ENCODE peak calls at places on chromosomes 11 and 22, in five cellular contexts. L is A549, Y is K562, J is HepG2, P is GM12878. N is an unnamed sample.

GRCh38 chr11:93921695-93922468 is 71.5 kb upstream of the VSTM5 start:
- DNase-seq in J (peak), Y (peak), L (peak), P (peak), N (peak)

GRCh38 chr22:27625769-27626674 is 175.5 kb downstream of the MN1 start:
- DNase-seq in L (no peak), Y (no peak), P (no peak), J (no peak), N (no peak)

GRCh38 chr11:16280256-16280682 is 76.1 kb downstream of the SOX6 start:
- DNase-seq in P (no peak), J (no peak), Y (peak), L (no peak), N (no peak)

GRCh38 chr11:78040691-78041379 is 17.8 kb upstream of the KCTD14 start:
- DNase-seq in J (no peak), L (no peak), Y (peak), P (no peak), N (peak)

GRCh38 chr11:67504023-67504949 is 877 bp downstream of the PITPNM1 start:
- DNase-seq in Y (peak), L (peak), P (no peak), J (no peak), N (peak)

GRCh38 chr11:61732705-61733104 is 19.7 kb upstream of the MYRF start:
- DNase-seq in Y (no peak), L (no peak), P (no peak), J (no peak), N (no peak)

GRCh38 chr22:46473021-46473779 is 64.2 kb downstream of the CELSR1 start:
- DNase-seq in J (no peak), Y (no peak), P (no peak), L (no peak), N (no peak)

GRCh38 chr22:50184541-50185383 is 951 bp upstream of the TRABD start:
- DNase-seq in P (no peak), J (no peak), Y (no peak), L (no peak), N (peak)

GRCh38 chr11:123690490-123690889 is 36.1 kb upstream of the SCN3B start:
- DNase-seq in L (peak), Y (no peak), J (no peak), P (no peak), N (no peak)

GRCh38 chr11:19698493-19699292 is 13.9 kb upstream of the NAV2 start:
- DNase-seq in P (no peak), L (no peak), Y (no peak), J (no peak), N (no peak)

GRCh38 chr11:38302564-38302963 is 1704.5 kb upstream of the RAG2 start:
- DNase-seq in Y (no peak), P (no peak), L (no peak), J (no peak), N (no peak)

GRCh38 chr11:66172146-66172545 is 96.3 kb upstream of the RAB1B start:
- DNase-seq in L (no peak), J (no peak), P (no peak), Y (no peak), N (no peak)

GRCh38 chr11:81497202-81497804 is 1236.4 kb downstream of the FAM181B start:
- DNase-seq in L (peak), P (no peak), Y (peak), J (peak), N (peak)

GRCh38 chr11:114296979-114297372 is 777 bp downstream of the NNMT start:
- DNase-seq in Y (no peak), J (no peak), P (no peak), L (no peak), N (no peak)

GRCh38 chr11:10916674-10917073 is 58.8 kb upstream of the ZBED5 start:
- DNase-seq in J (no peak), Y (no peak), P (no peak), L (no peak), N (no peak)

GRCh38 chr11:127042445-127042844 is 41.9 kb upstream of the KIRREL3 start:
- DNase-seq in J (no peak), Y (no peak), L (no peak), P (no peak), N (no peak)

GRCh38 chr11:119793335-119793984 is 64.5 kb upstream of the NECTIN1 start:
- DNase-seq in P (no peak), Y (no peak), J (no peak), L (no peak), N (no peak)

GRCh38 chr11:13105237-13105844 is 96.2 kb downstream of the RASSF10 start:
- DNase-seq in L (no peak), J (no peak), Y (peak), P (no peak), N (no peak)

GRCh38 chr22:44031111-44031963 is 7.2 kb downstream of the PARVB start:
- DNase-seq in Y (no peak), L (no peak), J (no peak), P (no peak), N (no peak)

GRCh38 chr22:44702479-44703219 is 645 bp downstream of the PRR5 start:
- DNase-seq in J (no peak), P (no peak), Y (no peak), L (no peak), N (peak)

GRCh38 chr22:38081636-38081940 is 2.4 kb downstream of the SLC16A8 start:
- DNase-seq in Y (no peak), J (no peak), L (no peak), P (no peak), N (no peak)

GRCh38 chr11:134741453-134742227 is 329.6 kb upstream of the B3GAT1 start:
- DNase-seq in L (no peak), Y (no peak), J (peak), P (no peak), N (no peak)

GRCh38 chr11:128346808-128347207 is 240.6 kb downstream of the ETS1 start:
- DNase-seq in P (no peak), J (no peak), L (no peak), Y (no peak), N (no peak)

GRCh38 chr22:30481711-30482110 is 9.9 kb upstream of the SEC14L3 start:
- DNase-seq in L (no peak), Y (no peak), J (no peak), P (no peak), N (no peak)

GRCh38 chr11:12195773-12196172 is 85.4 kb downstream of the MICAL2 start:
- DNase-seq in L (no peak), J (no peak), Y (peak), P (no peak), N (no peak)

GRCh38 chr11:133947298-133947905 is 9.4 kb downstream of the IGSF9B start:
- DNase-seq in J (peak), Y (peak), L (peak), P (no peak), N (peak)

GRCh38 chr11:13776134-13776815 is 107.8 kb downstream of the FAR1 start:
- DNase-seq in L (no peak), Y (no peak), J (no peak), P (no peak), N (peak)

GRCh38 chr22:41565403-41566054 is 4.7 kb downstream of the CSDC2 start:
- DNase-seq in Y (peak), L (peak), P (no peak), J (peak), N (no peak)

GRCh38 chr22:34688825-34689224 is 377.1 kb upstream of the ISX start:
- DNase-seq in J (no peak), P (no peak), L (no peak), Y (no peak), N (peak)

DNA sequence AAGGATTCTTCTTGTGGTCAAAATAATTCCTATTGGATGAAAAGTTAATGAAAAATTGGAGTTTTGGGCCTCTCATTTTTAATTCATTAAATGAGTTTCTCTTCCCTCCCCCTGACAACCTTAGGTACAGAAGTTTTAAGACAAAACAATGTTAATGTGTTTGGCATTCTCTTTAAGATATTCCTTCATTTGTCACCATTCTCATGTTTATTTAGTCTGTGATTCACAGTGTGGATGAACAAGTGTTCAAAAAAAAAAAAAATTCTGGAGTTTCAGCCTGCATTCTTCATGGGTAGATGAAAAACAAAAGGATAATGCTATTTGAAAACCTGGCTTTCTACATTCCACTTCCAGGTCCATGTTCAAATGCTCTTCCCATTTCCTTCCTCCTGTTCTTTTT is 172.6 kb upstream of the LUZP2 start:
- DNase-seq in J (no peak), P (no peak), L (no peak), Y (no peak), N (peak)
- TF ChIP-seq JUNB in J (no peak), P (no peak), L (no peak), Y (no peak), N (no peak)

DNA sequence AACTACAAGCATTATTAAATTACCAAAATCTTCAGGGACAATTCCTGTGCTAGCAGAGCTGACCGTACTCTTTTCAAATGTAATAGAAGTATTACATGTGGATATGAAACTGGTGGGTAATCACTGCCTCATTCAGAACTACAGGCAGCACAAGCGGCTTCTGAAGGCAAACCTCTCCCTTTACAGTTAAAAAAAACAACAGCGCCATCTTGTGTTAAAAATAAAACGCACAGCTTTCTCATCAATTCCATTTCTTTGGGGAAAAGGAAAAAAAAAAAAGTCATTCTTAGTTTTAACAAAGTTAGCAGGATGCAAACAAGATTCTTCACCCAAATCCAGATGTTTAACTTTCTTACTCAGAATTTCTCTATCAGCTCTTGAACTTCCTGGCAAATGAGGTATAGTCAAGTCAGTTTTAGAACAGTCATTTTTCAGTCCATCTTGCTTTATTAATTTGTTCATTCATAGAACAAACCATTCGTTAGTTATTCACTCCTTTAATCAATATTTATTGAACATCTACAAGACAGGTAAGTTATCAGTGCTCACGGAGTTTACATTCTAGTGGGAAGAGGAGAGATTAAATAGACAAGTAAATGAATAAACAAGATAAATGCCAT is 331.8 kb upstream of the MPPED2 start:
- DNase-seq in Y (peak), P (no peak), L (peak), J (peak), N (peak)
- TF ChIP-seq JUNB in Y (no peak), P (no peak), L (no peak), J (no peak), N (no peak)

DNA sequence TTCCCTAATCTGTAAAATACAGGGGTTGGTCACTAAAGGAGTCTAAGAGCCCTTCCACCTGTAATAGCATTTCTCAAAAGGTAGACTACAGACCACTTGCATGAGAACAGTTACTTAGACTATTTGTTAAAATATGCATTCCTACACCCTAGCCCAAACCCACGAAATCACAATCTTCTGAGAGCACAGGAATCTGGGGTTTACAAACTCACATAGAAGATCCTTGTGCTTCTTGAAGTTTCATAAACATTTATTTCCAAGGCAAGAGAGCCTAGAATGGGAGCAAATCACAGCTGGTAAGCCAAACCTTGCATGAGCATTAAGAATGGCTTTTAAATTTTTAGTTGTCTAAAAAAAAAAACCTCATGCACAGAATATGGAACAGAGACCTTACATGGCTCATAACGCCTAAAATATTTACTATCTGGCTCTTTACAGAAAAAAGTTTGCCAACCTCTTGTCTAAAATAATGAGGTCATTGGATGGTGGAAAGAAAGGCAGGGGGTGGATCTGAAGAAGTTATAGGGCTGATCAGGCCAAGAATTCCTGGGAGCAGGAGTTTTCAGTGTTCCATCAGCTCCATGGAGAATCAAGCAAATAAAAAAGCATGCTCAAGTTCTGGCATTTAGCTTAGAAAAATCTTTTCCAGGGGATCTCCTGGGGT is 133.4 kb downstream of the CCDC34 start:
- DNase-seq in Y (no peak), L (no peak), P (no peak), J (no peak), N (no peak)
- TF ChIP-seq JUNB in Y (no peak), L (no peak), P (no peak), J (no peak), N (no peak)

DNA sequence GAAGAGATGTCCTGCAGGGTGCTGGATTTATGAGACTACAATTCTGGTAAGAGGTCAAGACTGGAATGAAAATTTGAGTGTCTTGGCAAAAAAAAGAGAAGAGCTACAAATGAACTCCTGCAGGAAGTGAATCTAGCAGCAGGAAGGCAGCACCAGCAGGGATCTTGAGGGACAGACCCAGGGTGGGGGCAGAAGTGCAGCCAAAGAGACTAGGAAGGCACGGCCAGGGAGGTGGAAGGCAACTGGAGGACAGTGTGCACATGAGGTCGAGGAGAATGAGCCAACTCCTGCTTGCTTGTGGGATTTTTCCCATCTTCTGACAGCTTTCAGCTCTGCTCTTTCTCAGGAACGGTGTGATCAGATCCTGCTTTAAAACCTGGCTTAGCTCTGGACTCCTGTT is 263.2 kb downstream of the BUD13 start:
- DNase-seq in L (no peak), Y (no peak), P (no peak), J (no peak), N (no peak)
- TF ChIP-seq JUNB in L (no peak), Y (no peak), P (no peak), J (no peak), N (no peak)

GRCh38 chr11:111378773-111379499 is at the start of gene POU2AF1:
- DNase-seq in J (no peak), Y (no peak), P (peak), L (no peak), N (peak)
- TF ChIP-seq JUNB in J (no peak), Y (no peak), P (no peak), L (no peak), N (no peak)

GRCh38 chr11:698493-699115 is 3.0 kb downstream of the TMEM80 start:
- DNase-seq in Y (no peak), J (no peak), P (no peak), L (no peak), N (no peak)
- TF ChIP-seq JUNB in Y (no peak), J (no peak), P (no peak), L (no peak), N (no peak)

DNA sequence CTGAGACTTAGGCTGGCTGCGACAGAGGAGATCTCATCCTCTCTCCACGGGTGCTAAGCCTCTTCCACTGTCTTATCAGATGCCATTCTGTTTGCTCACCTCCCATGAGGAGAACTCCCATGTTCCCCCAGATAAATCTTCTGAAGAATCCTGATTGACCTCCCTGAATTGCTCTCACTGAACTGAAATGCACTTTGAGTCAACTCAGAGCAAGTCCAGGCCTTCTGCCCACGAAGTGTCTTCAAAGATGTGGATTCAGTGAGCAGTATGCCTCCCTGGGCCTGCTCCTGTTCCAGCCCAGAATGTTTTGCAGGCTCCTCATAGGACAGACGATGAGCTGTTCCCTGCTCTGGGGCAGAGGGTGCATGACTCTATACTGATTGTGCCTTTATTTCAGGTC is 17.4 kb downstream of the TUB start:
- DNase-seq in L (no peak), Y (no peak), J (no peak), P (no peak), N (no peak)
- TF ChIP-seq JUNB in L (no peak), Y (no peak), J (no peak), P (no peak), N (no peak)

GRCh38 chr11:44948155-44948554 is 2.5 kb downstream of the TP53I11 start:
- DNase-seq in J (no peak), P (no peak), Y (no peak), L (no peak), N (no peak)

GRCh38 chr11:44950625-44951472 is at the start of gene TP53I11:
- DNase-seq in P (no peak), Y (peak), J (no peak), L (peak), N (no peak)

GRCh38 chr11:44950036-44950624 is 553 bp downstream of the TP53I11 start:
- DNase-seq in J (no peak), Y (peak), P (no peak), L (no peak), N (no peak)

GRCh38 chr11:44947114-44947513 is 3.6 kb downstream of the TP53I11 start:
- DNase-seq in Y (no peak), J (no peak), P (no peak), L (no peak), N (no peak)

GRCh38 chr11:44949160-44950035 is 1.3 kb downstream of the TP53I11 start:
- DNase-seq in J (no peak), L (peak), P (no peak), Y (peak), N (peak)
- TF ChIP-seq JUNB in J (no peak), L (no peak), P (no peak), Y (no peak), N (no peak)

GRCh38 chr11:79081441-79082124 is 359.2 kb downstream of the TENM4 start:
- DNase-seq in P (no peak), J (no peak), Y (no peak), L (no peak), N (no peak)
- TF ChIP-seq JUNB in P (no peak), J (no peak), Y (no peak), L (no peak), N (no peak)